ENCODE peak calls at places on chromosomes 16 and 17, in six cellular contexts. A is stomach, H is GM23338, P is H1, W is transverse colon, Y is breast epithelium. O is an unnamed sample.

GRCh38 chr16:54923988-54924387 is 6.7 kb upstream of the IRX5 start:
- DNase-seq in A (no peak), H (no peak), P (no peak), W (no peak), Y (no peak), O (no peak)

GRCh38 chr17:75847595-75848522 is 3.7 kb upstream of the UNC13D start:
- DNase-seq in A (no peak), H (no peak), P (no peak), W (no peak), Y (no peak), O (no peak)

GRCh38 chr17:45790296-45790922 is 6.3 kb downstream of the CRHR1 start:
- DNase-seq in A (no peak), H (no peak), P (no peak), W (no peak), Y (peak), O (no peak)

GRCh38 chr17:63278731-63279442 is 167.2 kb downstream of the CYB561 start:
- DNase-seq in A (no peak), H (no peak), P (no peak), W (no peak), Y (no peak), O (no peak)

GRCh38 chr16:76428858-76429257 is 151.7 kb downstream of the CNTNAP4 start:
- DNase-seq in A (no peak), H (no peak), P (no peak), W (peak), Y (no peak), O (no peak)

GRCh38 chr17:61139219-61139618 is 260.4 kb upstream of the TBX2 start:
- DNase-seq in A (peak), H (no peak), P (no peak), W (peak), Y (peak), O (peak)

GRCh38 chr16:50668368-50669008 is 12.6 kb downstream of the SNX20 start:
- DNase-seq in A (peak), H (no peak), P (no peak), W (no peak), Y (peak), O (no peak)

GRCh38 chr16:1781758-1782407 is 488 bp downstream of the SPSB3 start:
- DNase-seq in A (no peak), H (peak), P (no peak), W (peak), Y (no peak), O (peak)

GRCh38 chr17:75099881-75100595 is 9.7 kb upstream of the ARMC7 start:
- DNase-seq in A (no peak), H (no peak), P (no peak), W (no peak), Y (no peak), O (no peak)

GRCh38 chr17:54948380-54948779 is 20.1 kb downstream of the COX11 start:
- DNase-seq in A (no peak), H (no peak), P (no peak), W (no peak), Y (no peak), O (no peak)

GRCh38 chr17:81033535-81034167 is 1.3 kb upstream of the BAIAP2 start:
- DNase-seq in A (no peak), H (no peak), P (no peak), W (no peak), Y (no peak), O (peak)

GRCh38 chr16:48384982-48385271 is 286 bp downstream of the SIAH1 start:
- DNase-seq in A (no peak), H (peak), P (no peak), W (no peak), Y (no peak), O (no peak)

GRCh38 chr17:21549107-21549687 is 143.1 kb upstream of the KCNJ18 start:
- DNase-seq in A (no peak), H (no peak), P (no peak), W (no peak), Y (no peak), O (no peak)

GRCh38 chr17:31394544-31394943 is 3.1 kb downstream of the RAB11FIP4 start:
- DNase-seq in A (peak), H (peak), P (peak), W (no peak), Y (no peak), O (peak)

GRCh38 chr17:32495347-32496253 is 8.8 kb downstream of the CDK5R1 start:
- DNase-seq in A (no peak), H (no peak), P (no peak), W (no peak), Y (no peak), O (no peak)

GRCh38 chr17:10512856-10513255 is 5.5 kb downstream of the MYH1 start:
- DNase-seq in A (no peak), H (no peak), P (no peak), W (no peak), Y (no peak), O (no peak)

GRCh38 chr16:89506113-89506504 is 2.1 kb upstream of the SPG7 start:
- DNase-seq in A (peak), H (no peak), P (no peak), W (no peak), Y (no peak), O (no peak)

GRCh38 chr17:83046759-83047478 is 32.5 kb upstream of the METRNL start:
- DNase-seq in A (no peak), H (no peak), P (no peak), W (no peak), Y (no peak), O (peak)

GRCh38 chr16:54171855-54172537 is 114.6 kb downstream of the IRX3 start:
- DNase-seq in A (no peak), H (peak), P (no peak), W (no peak), Y (no peak), O (no peak)

GRCh38 chr16:54286330-54287017 is at the start of gene IRX3:
- DNase-seq in A (peak), H (peak), P (peak), W (peak), Y (peak), O (peak)

GRCh38 chr17:31627960-31628359 is 231.1 kb downstream of the COPRS start:
- DNase-seq in A (no peak), H (no peak), P (no peak), W (no peak), Y (no peak), O (no peak)

GRCh38 chr16:72455743-72456659 is 284.0 kb upstream of the PMFBP1 start:
- DNase-seq in A (peak), H (no peak), P (no peak), W (peak), Y (no peak), O (peak)

GRCh38 chr16:13453325-13453724 is 466.6 kb upstream of the ERCC4 start:
- DNase-seq in A (no peak), H (no peak), P (no peak), W (no peak), Y (peak), O (no peak)

GRCh38 chr17:74780443-74781238 is 4.5 kb upstream of the NAT9 start:
- DNase-seq in A (no peak), H (peak), P (no peak), W (no peak), Y (no peak), O (peak)

GRCh38 chr16:71479420-71479819 is 9.7 kb downstream of the ZNF19 start:
- DNase-seq in A (no peak), H (peak), P (no peak), W (peak), Y (no peak), O (no peak)

GRCh38 chr16:12081048-12081404 is 104.5 kb downstream of the SNX29 start:
- DNase-seq in A (no peak), H (no peak), P (no peak), W (no peak), Y (no peak), O (no peak)

GRCh38 chr17:62720126-62720850 is 87.8 kb downstream of the MARCHF10 start:
- DNase-seq in A (no peak), H (peak), P (no peak), W (no peak), Y (no peak), O (no peak)

GRCh38 chr17:29176500-29177351 is 3.5 kb downstream of the MYO18A start:
- DNase-seq in A (peak), H (peak), P (peak), W (peak), Y (no peak), O (peak)

GRCh38 chr17:37701424-37702020 is 43.3 kb downstream of the HNF1B start:
- DNase-seq in A (peak), H (peak), P (no peak), W (peak), Y (no peak), O (peak)

GRCh38 chr16:89556750-89557149 is 3.7 kb upstream of the RPL13 start:
- DNase-seq in A (no peak), H (no peak), P (no peak), W (no peak), Y (no peak), O (no peak)

GRCh38 chr17:8007836-8008235 is 5.4 kb downstream of the GUCY2D start:
- DNase-seq in A (no peak), H (no peak), P (no peak), W (no peak), Y (no peak), O (no peak)

GRCh38 chr17:49692751-49693150 is 14.9 kb upstream of the SPOP start:
- DNase-seq in A (no peak), H (no peak), P (no peak), W (no peak), Y (no peak), O (no peak)

GRCh38 chr17:49691677-49692191 is 13.8 kb upstream of the SPOP start:
- DNase-seq in A (no peak), H (peak), P (no peak), W (no peak), Y (no peak), O (no peak)

GRCh38 chr17:49690256-49690655 is 12.4 kb upstream of the SPOP start:
- DNase-seq in A (no peak), H (no peak), P (no peak), W (no peak), Y (no peak), O (no peak)

GRCh38 chr17:49691086-49691676 is 13.3 kb upstream of the SPOP start:
- DNase-seq in A (no peak), H (no peak), P (no peak), W (peak), Y (no peak), O (no peak)

GRCh38 chr17:49687878-49688491 is 10.1 kb upstream of the SPOP start:
- DNase-seq in A (no peak), H (no peak), P (no peak), W (no peak), Y (no peak), O (no peak)
- TF ChIP-seq POLR2AphosphoS5 in A (peak), H (no peak), P (no peak), W (peak), Y (no peak), O (no peak)

GRCh38 chr16:30413116-30413806 is 5.9 kb downstream of the ZNF771 start:
- DNase-seq in A (no peak), H (no peak), P (no peak), W (no peak), Y (no peak), O (no peak)

GRCh38 chr16:30409125-30410060 is 2.0 kb downstream of the ZNF771 start:
- DNase-seq in A (peak), H (peak), P (peak), W (peak), Y (peak), O (peak)

GRCh38 chr16:30406911-30407793 is at the start of gene ZNF771:
- DNase-seq in A (peak), H (peak), P (peak), W (peak), Y (peak), O (peak)

DNA sequence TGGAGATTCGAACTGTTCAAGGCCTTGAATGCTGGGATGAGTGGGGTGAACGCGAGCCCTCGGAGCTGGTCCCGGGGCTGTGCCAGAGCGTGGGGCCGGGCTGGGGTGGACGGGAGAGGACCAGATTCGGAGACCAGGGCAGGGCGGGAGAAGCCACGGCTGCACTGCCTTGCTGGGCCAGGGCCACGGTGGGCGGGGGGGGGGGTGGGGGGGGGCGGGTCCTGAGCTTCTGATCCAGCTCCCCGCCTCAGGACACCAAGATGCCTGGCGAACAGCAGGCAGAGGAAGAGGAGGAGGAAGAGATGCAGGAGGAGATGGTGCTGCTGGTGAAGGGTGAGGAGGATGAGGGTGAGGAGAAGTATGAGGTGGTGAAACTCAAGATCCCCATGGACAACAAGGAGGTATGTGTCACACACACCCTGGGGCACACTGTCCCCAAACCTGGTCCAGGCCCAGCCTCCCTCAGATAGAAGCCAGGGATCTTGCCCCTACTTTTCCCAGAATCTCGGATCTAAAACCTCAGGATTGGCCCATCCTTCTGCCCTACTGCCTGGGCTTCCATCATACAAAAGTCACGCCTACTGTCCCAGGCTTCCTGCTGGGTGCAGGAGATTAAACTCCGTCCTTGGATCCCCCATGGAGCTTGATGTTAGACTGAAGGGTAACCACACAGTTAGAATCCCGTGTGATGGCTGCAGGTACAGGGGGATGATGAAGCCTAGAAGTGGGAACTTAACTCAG is 558 bp downstream of the ZNF771 start:
- DNase-seq in A (no peak), H (peak), P (no peak), W (no peak), Y (no peak), O (no peak)
- H3K4me3 ChIP-seq in A (peak), H (peak), P (peak), W (peak), Y (peak), O (peak)

GRCh38 chr17:42814633-42815399 is 9.3 kb downstream of the BECN1 start:
- DNase-seq in A (no peak), H (no peak), P (no peak), W (no peak), Y (no peak), O (no peak)

GRCh38 chr17:42821176-42821575 is 2.9 kb downstream of the BECN1 start:
- DNase-seq in A (no peak), H (no peak), P (no peak), W (no peak), Y (no peak), O (no peak)

GRCh38 chr17:42819939-42820535 is 4.0 kb downstream of the BECN1 start:
- DNase-seq in A (peak), H (peak), P (no peak), W (peak), Y (no peak), O (peak)

GRCh38 chr17:42818379-42818778 is 5.7 kb downstream of the BECN1 start:
- DNase-seq in A (no peak), H (no peak), P (no peak), W (no peak), Y (no peak), O (no peak)

GRCh38 chr17:42817866-42818265 is 6.2 kb downstream of the BECN1 start:
- DNase-seq in A (no peak), H (no peak), P (no peak), W (no peak), Y (no peak), O (no peak)
- TF ChIP-seq POLR2AphosphoS5 in A (no peak), H (no peak), P (no peak), W (no peak), Y (no peak), O (no peak)

GRCh38 chr16:4367393-4367856 is 4.2 kb upstream of the VASN start:
- DNase-seq in A (no peak), H (no peak), P (no peak), W (no peak), Y (no peak), O (no peak)
- H3K4me3 ChIP-seq in A (no peak), H (no peak), P (no peak), W (no peak), Y (no peak), O (no peak)

DNA sequence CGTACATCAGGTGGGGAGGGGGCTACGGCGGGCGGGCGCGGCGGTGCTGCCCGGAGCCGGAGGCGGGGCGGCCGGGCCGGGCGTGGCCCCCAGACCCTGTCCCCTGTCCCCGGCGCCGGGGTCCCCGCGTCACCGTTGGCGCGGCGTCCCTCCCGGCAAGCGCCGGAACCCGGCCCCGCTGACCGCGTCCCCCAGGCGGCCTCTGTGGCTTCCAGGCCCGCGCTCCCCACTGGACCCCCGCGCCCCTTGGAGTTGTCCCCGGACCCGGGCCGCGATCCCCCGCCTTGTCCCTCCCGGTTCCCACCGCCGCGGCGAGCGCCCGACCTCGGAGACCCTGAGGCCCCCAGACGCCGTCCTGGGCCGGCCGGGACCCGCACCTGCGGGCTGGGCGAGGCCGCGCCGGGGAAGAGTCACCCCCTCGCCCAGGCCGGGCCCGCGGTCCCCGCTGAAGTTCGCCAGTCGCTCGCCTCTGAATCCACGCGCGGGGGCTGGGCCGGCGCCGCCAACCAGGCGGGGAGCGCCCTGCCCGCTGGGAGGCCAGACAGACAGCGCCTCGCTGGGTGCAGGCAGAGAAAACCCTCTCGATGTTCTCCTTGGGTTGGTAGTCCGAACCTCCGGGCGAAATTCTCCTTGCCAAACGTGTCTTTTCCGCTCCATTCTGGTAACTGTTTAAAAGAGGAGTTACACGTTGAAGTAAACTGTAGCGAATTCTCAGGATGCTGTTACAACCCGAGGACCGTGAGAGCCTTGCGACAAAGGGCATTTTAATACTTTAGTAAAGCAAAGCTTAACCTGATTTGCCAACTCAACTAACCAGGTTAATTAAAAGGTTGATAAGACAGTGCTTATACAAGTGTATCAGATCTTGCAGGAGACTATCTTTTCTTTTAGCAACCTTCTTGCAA is 761 bp downstream of the GAN start:
- DNase-seq in A (peak), H (peak), P (no peak), W (peak), Y (peak), O (peak)
- TF ChIP-seq POLR2AphosphoS5 in A (peak), H (no peak), P (no peak), W (no peak), Y (no peak), O (no peak)

GRCh38 chr16:68357521-68357922 is 46.7 kb downstream of the PRMT7 start:
- DNase-seq in A (no peak), H (no peak), P (no peak), W (no peak), Y (no peak), O (no peak)

GRCh38 chr16:68356249-68356918 is 45.6 kb downstream of the PRMT7 start:
- DNase-seq in A (no peak), H (no peak), P (no peak), W (peak), Y (no peak), O (peak)

GRCh38 chr16:68356919-68357286 is 46.1 kb downstream of the PRMT7 start:
- DNase-seq in A (no peak), H (no peak), P (no peak), W (no peak), Y (no peak), O (no peak)

GRCh38 chr16:68354816-68355215 is 44.0 kb downstream of the PRMT7 start:
- DNase-seq in A (no peak), H (no peak), P (no peak), W (no peak), Y (no peak), O (no peak)

GRCh38 chr16:68355447-68356248 is 44.8 kb downstream of the PRMT7 start:
- DNase-seq in A (no peak), H (peak), P (no peak), W (no peak), Y (no peak), O (no peak)
- H3K4me3 ChIP-seq in A (peak), H (no peak), P (no peak), W (no peak), Y (no peak), O (no peak)

DNA sequence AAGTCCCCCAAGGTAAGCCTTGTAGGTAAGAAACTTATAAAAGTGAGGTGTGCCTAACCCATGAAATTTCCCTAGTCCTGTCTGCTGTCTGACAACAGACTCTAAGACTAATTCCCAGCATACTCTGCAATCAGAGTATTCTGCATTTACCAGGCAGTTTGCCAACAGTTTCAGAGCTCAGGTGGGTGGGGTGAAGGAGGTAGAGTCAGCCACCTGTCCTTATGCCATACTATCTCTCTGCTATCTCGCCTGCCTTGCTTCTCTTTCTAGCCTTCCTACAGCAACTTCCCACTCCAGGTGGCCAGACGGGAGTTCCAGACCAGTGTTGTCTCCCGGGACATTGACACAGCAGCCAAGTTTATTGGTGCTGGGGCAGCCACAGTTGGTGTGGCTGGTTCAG is 2.3 kb downstream of the ATP5MC1 start:
- DNase-seq in A (no peak), H (no peak), P (no peak), W (peak), Y (no peak), O (no peak)
- TF ChIP-seq POLR2AphosphoS5 in A (no peak), H (no peak), P (no peak), W (no peak), Y (no peak), O (no peak)

GRCh38 chr16:27749547-27749875 is 199.6 kb downstream of the KATNIP start:
- DNase-seq in A (no peak), H (no peak), P (no peak), W (no peak), Y (no peak), O (no peak)
- H3K4me3 ChIP-seq in A (no peak), H (no peak), P (no peak), W (no peak), Y (no peak), O (no peak)

O was measured in HL-60.